ENCODE peak calls at places on chromosomes 6 and 20, in six cellular contexts. A is ovary, S is left colon, L is caudate nucleus, H is stromal cell of bone marrow, T is NCI-H1105. B is an unnamed sample.

GRCh38 chr6:33297406-33297955 is 1.3 kb downstream of the RGL2 start:
- DNase-seq in A (no peak), S (no peak), L (no peak), H (no peak), T (no peak), B (no peak)

GRCh38 chr20:61797971-61798411 is 267.7 kb downstream of the TAF4 start:
- DNase-seq in A (no peak), S (no peak), L (no peak), H (no peak), T (no peak), B (no peak)

GRCh38 chr6:17869010-17869752 is 118.3 kb downstream of the KIF13A start:
- DNase-seq in A (no peak), S (no peak), L (no peak), H (no peak), T (no peak), B (peak; percentile 61)

GRCh38 chr20:41538810-41539596 is 79.2 kb downstream of the CHD6 start:
- DNase-seq in A (no peak), S (no peak), L (no peak), H (no peak), T (no peak), B (no peak)

GRCh38 chr6:63572733-63573139 is 456 bp downstream of the LOC128125822 start:
- DNase-seq in A (no peak), S (no peak), L (no peak), H (no peak), T (no peak), B (no peak)

GRCh38 chr20:50729925-50730764 is 1.2 kb upstream of the PARD6B start:
- DNase-seq in A (no peak), S (no peak), L (no peak), H (no peak), T (no peak), B (no peak)

GRCh38 chr6:56984374-56984773 is 29.5 kb downstream of the BEND6 start:
- DNase-seq in A (no peak), S (no peak), L (no peak), H (peak; percentile 57), T (no peak), B (no peak)

GRCh38 chr6:45156075-45156474 is 172.1 kb upstream of the RUNX2 start:
- DNase-seq in A (no peak), S (no peak), L (no peak), H (no peak), T (no peak), B (no peak)

GRCh38 chr20:2535711-2536561 is 437 bp upstream of the TMC2 start:
- DNase-seq in A (no peak), S (no peak), L (no peak), H (no peak), T (no peak), B (no peak)

GRCh38 chr6:116596815-116597214 is 19.5 kb upstream of the RSPH4A start:
- DNase-seq in A (no peak), S (no peak), L (no peak), H (no peak), T (no peak), B (no peak)

GRCh38 chr6:38004908-38005307 is 185.4 kb downstream of the ZFAND3 start:
- DNase-seq in A (no peak), S (no peak), L (no peak), H (no peak), T (no peak), B (no peak)

GRCh38 chr6:149286905-149287304 is 30.6 kb upstream of the TAB2 start:
- DNase-seq in A (no peak), S (no peak), L (no peak), H (no peak), T (no peak), B (no peak)

GRCh38 chr6:36360241-36361054 is 23.8 kb upstream of the BNIP5 start:
- DNase-seq in A (peak; percentile 72), S (peak; percentile 65), L (peak; percentile 50), H (peak; percentile 65), T (peak; percentile 76), B (peak; percentile 79)

GRCh38 chr20:8721098-8721497 is 347.8 kb upstream of the PLCB4 start:
- DNase-seq in A (no peak), S (no peak), L (no peak), H (peak; percentile 52), T (peak; percentile 56), B (peak; percentile 60)

GRCh38 chr6:31114970-31115849 is 610 bp downstream of the PSORS1C1 start:
- DNase-seq in A (no peak), S (no peak), L (no peak), H (peak; percentile 33), T (no peak), B (no peak)

GRCh38 chr6:25326958-25327357 is 47.8 kb downstream of the CARMIL1 start:
- DNase-seq in A (no peak), S (no peak), L (no peak), H (no peak), T (no peak), B (no peak)

GRCh38 chr6:35258336-35258735 is 1.2 kb upstream of the ZNF76 start:
- DNase-seq in A (no peak), S (no peak), L (no peak), H (no peak), T (no peak), B (no peak)

GRCh38 chr6:159168536-159169192 is 536 bp upstream of the FNDC1 start:
- DNase-seq in A (peak; percentile 21), S (no peak), L (no peak), H (no peak), T (peak; percentile 30), B (peak; percentile 73)

GRCh38 chr6:53967415-53967814 is 143.8 kb upstream of the MLIP start:
- DNase-seq in A (no peak), S (no peak), L (no peak), H (no peak), T (no peak), B (no peak)

GRCh38 chr6:36350681-36351091 is 14.0 kb upstream of the BNIP5 start:
- DNase-seq in A (peak; percentile 78), S (no peak), L (no peak), H (peak; percentile 41), T (no peak), B (peak; percentile 78)

GRCh38 chr6:36040958-36041357 is 13.3 kb downstream of the MAPK14 start:
- DNase-seq in A (no peak), S (no peak), L (no peak), H (no peak), T (no peak), B (no peak)

GRCh38 chr6:21741221-21742109 is 147.9 kb downstream of the SOX4 start:
- DNase-seq in A (no peak), S (no peak), L (no peak), H (no peak), T (no peak), B (no peak)

GRCh38 chr6:79438015-79438414 is 99.2 kb downstream of the LCA5 start:
- DNase-seq in A (no peak), S (no peak), L (no peak), H (peak; percentile 73), T (no peak), B (no peak)

GRCh38 chr6:28693751-28694443 is 168.2 kb downstream of the GPX5 start:
- DNase-seq in A (no peak), S (no peak), L (no peak), H (no peak), T (no peak), B (no peak)

GRCh38 chr20:10591956-10592521 is 81.8 kb downstream of the JAG1 start:
- DNase-seq in A (no peak), S (no peak), L (no peak), H (no peak), T (no peak), B (peak; percentile 58)

GRCh38 chr6:114140416-114140815 is 169.5 kb upstream of the HDAC2 start:
- DNase-seq in A (no peak), S (no peak), L (no peak), H (peak; percentile 40), T (no peak), B (no peak)